ENCODE peak calls at places on chromosomes 7 and 10, in eight cellular contexts. J is NCI-H345; E is mesothelial cell of epicardium; T is osteocyte; V is stimulated activated CD8-positive, alpha-beta memory T cell treated with anti-CD3 and anti-CD28 coated beads, Interleukin-15, amount 100 ng/mL, for 48 hours; I is RKO; X is HTR-8/SVneo; O is choroid plexus epithelial cell. P is an unnamed sample.

GRCh38 chr10:112663181-112663879 is 216.3 kb downstream of the VTI1A start:
- DNase-seq in T (no peak), O (peak; percentile 41), I (peak; percentile 41), E (no peak), X (no peak), J (no peak), V (no peak), P (no peak)

GRCh38 chr10:102368072-102368471 is 27.4 kb upstream of the NFKB2 start:
- DNase-seq in T (no peak), E (no peak), J (no peak), X (peak; percentile 23), O (no peak), I (no peak), V (no peak), P (no peak)

GRCh38 chr10:33211123-33211878 is 123.2 kb downstream of the NRP1 start:
- DNase-seq in E (no peak), X (peak; percentile 45), J (no peak), T (no peak), O (peak; percentile 87), V (no peak), I (no peak), P (no peak)

GRCh38 chr10:22605168-22605567 is 109.2 kb downstream of the PIP4K2A start:
- DNase-seq in V (no peak), E (no peak), I (no peak), T (no peak), J (no peak), O (peak; percentile 89), X (no peak), P (no peak)

GRCh38 chr10:18179901-18180300 is 39.7 kb downstream of the CACNB2 start:
- DNase-seq in E (no peak), X (no peak), I (no peak), J (no peak), T (no peak), V (no peak), O (peak; percentile 92), P (no peak)

GRCh38 chr7:31785081-31785480 is 98.1 kb downstream of the PPP1R17 start:
- DNase-seq in T (no peak), X (no peak), J (no peak), I (no peak), O (no peak), E (no peak), V (no peak), P (no peak)

GRCh38 chr10:124650820-124651401 is 93.3 kb downstream of the FAM53B start:
- DNase-seq in V (peak; percentile 62), T (no peak), E (no peak), J (no peak), I (no peak), X (no peak), O (no peak), P (peak; percentile 61)

GRCh38 chr10:74213571-74214162 is 62.6 kb downstream of the ADK start:
- DNase-seq in T (no peak), J (no peak), O (peak; percentile 78), X (peak; percentile 35), I (peak; percentile 26), E (no peak), V (peak; percentile 12), P (no peak)

GRCh38 chr7:16668049-16668858 is 22.3 kb downstream of the BZW2 start:
- DNase-seq in T (no peak), J (no peak), E (no peak), V (no peak), X (peak; percentile 87), O (peak; percentile 100), I (peak; percentile 81), P (no peak)

GRCh38 chr10:86258488-86258887 is 108.1 kb downstream of the GRID1 start:
- DNase-seq in O (no peak), V (no peak), J (no peak), E (no peak), T (no peak), I (peak; percentile 2), X (no peak), P (no peak)

GRCh38 chr10:18060217-18060616 is 80.0 kb upstream of the CACNB2 start:
- DNase-seq in I (no peak), J (no peak), X (no peak), V (no peak), T (no peak), O (no peak), E (no peak), P (no peak)

GRCh38 chr10:109823196-109823595 is 100.1 kb downstream of the XPNPEP1 start:
- DNase-seq in X (no peak), I (peak; percentile 21), E (no peak), O (no peak), T (no peak), V (no peak), J (no peak), P (no peak)

GRCh38 chr10:111347386-111348005 is 270.7 kb downstream of the ADRA2A start:
- DNase-seq in E (no peak), V (no peak), J (peak; percentile 19), O (no peak), X (no peak), T (no peak), I (no peak), P (no peak)

GRCh38 chr7:39252916-39253315 is 275.2 kb downstream of the POU6F2 start:
- DNase-seq in X (no peak), J (no peak), O (peak; percentile 23), T (no peak), E (no peak), V (no peak), I (no peak), P (no peak)

GRCh38 chr10:133068741-133069525 is 18.8 kb upstream of the ADGRA1 start:
- DNase-seq in J (no peak), T (no peak), I (no peak), E (no peak), O (no peak), X (no peak), V (no peak), P (no peak)

GRCh38 chr7:71612011-71612410 is 480.1 kb downstream of the GALNT17 start:
- DNase-seq in X (no peak), T (no peak), J (no peak), E (no peak), O (peak; percentile 48), V (no peak), I (no peak), P (no peak)

GRCh38 chr10:87670591-87670990 is 10.9 kb downstream of the PAPSS2 start:
- DNase-seq in I (peak; percentile 50), E (no peak), J (no peak), X (no peak), V (no peak), T (no peak), O (peak; percentile 37), P (no peak)

GRCh38 chr10:127986543-127987466 is 79.9 kb downstream of the PTPRE start:
- DNase-seq in J (no peak), E (no peak), O (no peak), T (no peak), I (no peak), X (no peak), V (no peak), P (no peak)

GRCh38 chr7:138880881-138881577 is 83.0 kb upstream of the ATP6V0A4 start:
- DNase-seq in E (no peak), J (no peak), O (no peak), T (no peak), I (no peak), V (no peak), X (no peak), P (no peak)

GRCh38 chr10:132389631-132390454 is 7.2 kb upstream of the PWWP2B start:
- DNase-seq in J (peak; percentile 71), V (no peak), X (no peak), O (no peak), T (no peak), E (no peak), I (no peak), P (no peak)

GRCh38 chr7:42272793-42273665 is 36.0 kb upstream of the GLI3 start:
- DNase-seq in X (peak; percentile 20), E (no peak), I (peak; percentile 52), O (peak; percentile 74), T (no peak), V (no peak), J (no peak), P (no peak)

GRCh38 chr7:149321978-149322541 is 60.1 kb downstream of the ZNF783 start:
- DNase-seq in E (no peak), V (no peak), T (no peak), O (peak; percentile 55), I (no peak), X (no peak), J (no peak), P (no peak)

GRCh38 chr10:29828978-29829377 is 194.2 kb upstream of the SVIL start:
- DNase-seq in O (peak; percentile 42), I (no peak), V (no peak), T (no peak), J (no peak), E (no peak), X (no peak), P (no peak)

GRCh38 chr7:142812437-142813215 is 41.9 kb downstream of the PRSS2 start:
- DNase-seq in I (no peak), V (no peak), T (no peak), X (no peak), O (no peak), J (no peak), E (no peak), P (no peak)

GRCh38 chr10:13062813-13063212 is 37.1 kb upstream of the OPTN start:
- DNase-seq in J (no peak), O (no peak), X (no peak), I (peak; percentile 82), E (no peak), V (peak; percentile 9), T (no peak), P (no peak)

GRCh38 chr7:76108540-76109233 is 60.8 kb downstream of the MDH2 start:
- DNase-seq in X (no peak), E (no peak), J (peak; percentile 10), V (no peak), O (peak; percentile 56), T (peak; percentile 74), I (no peak), P (no peak)

GRCh38 chr10:96719850-96720421 is 378 bp downstream of the PIK3AP1 start:
- DNase-seq in V (peak; percentile 44), T (no peak), X (no peak), I (peak; percentile 66), O (no peak), J (no peak), E (peak; percentile 45), P (peak; percentile 72)

GRCh38 chr7:70997275-70997674 is 134.7 kb upstream of the GALNT17 start:
- DNase-seq in I (no peak), T (peak; percentile 10), O (no peak), E (no peak), X (no peak), J (no peak), V (no peak), P (no peak)

GRCh38 chr7:138208864-138209263 is 132.6 kb downstream of the AKR1D1 start:
- DNase-seq in I (no peak), V (no peak), J (no peak), T (no peak), E (no peak), X (no peak), O (no peak), P (no peak)

GRCh38 chr10:74067373-74068370 is 69.8 kb downstream of the VCL start:
- DNase-seq in V (no peak), J (no peak), T (no peak), O (peak; percentile 53), E (no peak), X (no peak), I (no peak), P (no peak)

P was measured in GM12891.